ENCODE peak calls at places on chromosomes 3 and 15, in four cellular contexts. J, G, Q and E are unnamed samples.
A peak's percentile ranks its signal among the peaks of the same experiment; 100 is the strongest.

GRCh38 chr3:62127116-62127515 is 246.2 kb downstream of the FEZF2 start:
- DNase-seq in Q (no peak), G (no peak), J (no peak), E (no peak)

GRCh38 chr15:90957105-90957790 is 2.6 kb downstream of the RCCD1 start:
- DNase-seq in J (no peak), G (no peak), Q (no peak), E (no peak)

GRCh38 chr3:174101244-174101643 is 703.7 kb downstream of the NLGN1 start:
- DNase-seq in G (no peak), Q (peak; percentile 61), J (no peak), E (no peak)

GRCh38 chr15:76198456-76199105 is 112.7 kb downstream of the ETFA start:
- DNase-seq in G (no peak), J (no peak), Q (no peak), E (no peak)

GRCh38 chr3:10992017-10992945 is at the start of gene SLC6A1:
- DNase-seq in J (no peak), G (no peak), Q (no peak), E (no peak)

GRCh38 chr3:102480139-102480538 is 45.3 kb downstream of the ZPLD1 start:
- DNase-seq in Q (no peak), J (no peak), G (no peak), E (no peak)

GRCh38 chr3:147397155-147397888 is 9.0 kb downstream of the ZIC4 start:
- DNase-seq in J (no peak), Q (no peak), G (no peak), E (no peak)

GRCh38 chr3:5001805-5002173 is 22.6 kb downstream of the BHLHE40 start:
- DNase-seq in Q (no peak), G (no peak), J (no peak), E (no peak)

GRCh38 chr3:150825916-150826377 is 63.0 kb upstream of the SIAH2 start:
- DNase-seq in G (no peak), Q (no peak), J (no peak), E (no peak)

GRCh38 chr3:13136426-13136825 is 63.2 kb upstream of the IQSEC1 start:
- DNase-seq in J (no peak), G (no peak), Q (no peak), E (no peak)

GRCh38 chr15:58454950-58455401 is 23.2 kb downstream of the LIPC start:
- DNase-seq in G (no peak), Q (peak; percentile 55), J (no peak), E (no peak)

GRCh38 chr3:133489466-133490085 is 83.9 kb upstream of the CDV3 start:
- DNase-seq in Q (peak; percentile 31), J (no peak), G (no peak), E (peak; percentile 51)

GRCh38 chr15:40807888-40808194 is 568 bp upstream of the DNAJC17 start:
- DNase-seq in G (no peak), J (no peak), Q (no peak), E (no peak)

GRCh38 chr15:90857337-90857736 is 11.1 kb upstream of the FURIN start:
- DNase-seq in Q (no peak), G (no peak), J (no peak), E (no peak)

GRCh38 chr15:61819386-61819785 is 240.9 kb downstream of the VPS13C start:
- DNase-seq in G (no peak), J (no peak), Q (no peak), E (no peak)

GRCh38 chr15:52006702-52007340 is 12.2 kb upstream of the MAPK6 start:
- DNase-seq in G (no peak), J (no peak), Q (no peak), E (no peak)

GRCh38 chr3:30401971-30402370 is 204.4 kb upstream of the TGFBR2 start:
- DNase-seq in Q (peak; percentile 87), J (no peak), G (no peak), E (peak; percentile 30)

GRCh38 chr3:144129536-144130214 is 158.1 kb downstream of the DIPK2A start:
- DNase-seq in G (no peak), Q (no peak), J (no peak), E (peak; percentile 16)

GRCh38 chr3:129793356-129793755 is 100.2 kb downstream of the TMCC1 start:
- DNase-seq in Q (no peak), G (no peak), J (no peak), E (peak; percentile 32)

GRCh38 chr15:39198044-39198625 is 382.7 kb upstream of the THBS1 start:
- DNase-seq in Q (no peak), G (no peak), J (no peak), E (no peak)

GRCh38 chr15:64209680-64210334 is 47.0 kb upstream of the PPIB start:
- DNase-seq in Q (peak; percentile 48), G (no peak), J (no peak), E (peak; percentile 69)